ENCODE peak calls at places on chromosomes 4 and X, in six cellular contexts. H is IMR-90; U is upper lobe of right lung; K is prostate gland; R is transverse colon; C is CD8-positive, alpha-beta memory T cell. T is an unnamed sample. For H3K4me1, the result is how much of the 10 kb centered on the place peaks cover.

GRCh38 chr4:74742191-74742590 is 52.1 kb downstream of the BTC start:
- DNase-seq in R (no peak), U (no peak), K (no peak), C (no peak), H (no peak), T (no peak)

GRCh38 chr4:3416270-3416669 is 25.5 kb upstream of the HGFAC start:
- DNase-seq in H (no peak), R (no peak), C (no peak), K (no peak), U (peak), T (no peak)

GRCh38 chr4:184599492-184600135 is 49.6 kb downstream of the CASP3 start:
- DNase-seq in K (no peak), R (no peak), C (no peak), U (no peak), H (peak), T (no peak)

GRCh38 chr4:42078184-42078801 is 74.2 kb downstream of the BEND4 start:
- DNase-seq in H (no peak), R (no peak), K (no peak), U (no peak), C (no peak), T (no peak)

GRCh38 chrX:48504261-48504660 is 4.5 kb upstream of the PORCN start:
- DNase-seq in R (no peak), K (no peak), H (no peak), C (no peak), U (no peak), T (no peak)

GRCh38 chr4:36255575-36255974 is 11.3 kb upstream of the ARAP2 start:
- DNase-seq in U (no peak), K (no peak), H (no peak), R (peak), C (peak), T (no peak)

GRCh38 chrX:154805696-154806091 is 409 bp upstream of the MPP1 start:
- DNase-seq in H (peak), R (no peak), U (no peak), C (no peak), K (no peak), T (no peak)

GRCh38 chrX:16552546-16552945 is 97.4 kb upstream of the S100G start:
- DNase-seq in U (no peak), C (no peak), H (peak), K (no peak), R (no peak), T (no peak)

GRCh38 chrX:150757371-150757770 is 64.2 kb downstream of the MTMR1 start:
- DNase-seq in C (no peak), R (no peak), K (no peak), U (no peak), H (no peak), T (no peak)

GRCh38 chr4:2273657-2274319 is 11.9 kb upstream of the MXD4 start:
- DNase-seq in H (no peak), K (no peak), R (no peak), U (no peak), C (no peak), T (no peak)

GRCh38 chr4:2272026-2272827 is 10.3 kb upstream of the MXD4 start:
- DNase-seq in C (no peak), K (no peak), R (no peak), H (no peak), U (no peak), T (no peak)

GRCh38 chr4:2274320-2275043 is 12.6 kb upstream of the MXD4 start:
- DNase-seq in R (no peak), K (no peak), H (no peak), C (no peak), U (no peak), T (no peak)

GRCh38 chr4:2272828-2273120 is 10.9 kb upstream of the MXD4 start:
- DNase-seq in R (no peak), K (no peak), H (no peak), U (no peak), C (no peak), T (no peak)

DNA sequence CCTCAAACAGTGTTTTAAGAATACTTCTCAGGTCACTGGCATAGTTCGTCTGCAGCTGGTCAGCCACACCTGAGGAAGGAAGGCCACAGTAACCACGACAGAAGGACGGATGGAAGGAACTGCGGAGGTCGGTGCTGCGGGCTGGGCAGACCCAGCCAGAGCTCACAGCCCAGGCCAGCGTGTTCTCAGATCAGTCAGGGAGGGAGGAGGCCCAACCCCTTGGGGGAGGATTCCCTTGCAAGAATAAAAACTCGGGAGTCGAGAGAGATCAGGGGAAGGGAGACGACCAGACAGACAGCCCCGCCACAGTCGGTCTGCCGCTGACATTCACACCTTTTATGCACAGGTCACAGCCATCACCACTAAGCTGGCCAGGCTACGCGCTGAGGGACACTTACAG is 11.3 kb upstream of the MXD4 start:
- DNase-seq in C (no peak), K (no peak), U (no peak), R (no peak), H (no peak), T (no peak)
- H3K4me3 ChIP-seq in C (no peak), K (no peak), U (no peak), R (no peak), H (no peak), T (no peak)

DNA sequence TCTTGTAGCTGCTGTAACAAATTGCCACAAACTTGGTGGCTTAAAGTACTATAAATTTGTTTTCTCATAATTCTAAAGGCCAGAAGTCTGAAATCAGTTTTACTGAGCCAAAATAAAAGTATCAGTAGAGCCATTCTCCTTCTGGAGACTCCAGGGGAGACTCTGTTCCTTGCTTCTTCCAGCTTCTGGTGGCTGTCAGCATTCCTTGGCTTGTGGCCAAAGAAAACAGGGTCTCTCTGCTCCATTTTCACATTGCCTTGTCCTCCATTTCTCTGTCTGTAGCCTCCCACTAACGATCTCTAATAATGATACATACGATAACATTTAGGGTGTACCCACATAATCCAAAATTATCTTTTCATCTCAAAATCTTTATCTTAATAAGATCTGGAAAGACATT is 200.4 kb downstream of the MAB21L2 start:
- DNase-seq in R (no peak), C (no peak), U (no peak), K (no peak), H (peak), T (peak)
- H3K27ac ChIP-seq in R (no peak), C (no peak), U (no peak), K (no peak), H (no peak), T (peak)

GRCh38 chrX:18951032-18951431 is 32.9 kb downstream of the PHKA2 start:
- DNase-seq in K (no peak), U (no peak), R (no peak), H (no peak), C (no peak), T (no peak)

GRCh38 chrX:18945488-18945887 is 38.4 kb downstream of the PHKA2 start:
- DNase-seq in C (no peak), U (no peak), K (no peak), R (no peak), H (no peak), T (no peak)

GRCh38 chrX:18944482-18944881 is 39.4 kb downstream of the PHKA2 start:
- DNase-seq in K (no peak), R (no peak), U (no peak), C (no peak), H (no peak), T (no peak)

GRCh38 chrX:18946157-18946556 is 37.8 kb downstream of the PHKA2 start:
- DNase-seq in C (no peak), H (peak), R (no peak), U (no peak), K (no peak), T (no peak)

GRCh38 chrX:18949902-18950301 is 34.0 kb downstream of the PHKA2 start:
- DNase-seq in K (no peak), R (no peak), H (no peak), C (no peak), U (no peak), T (no peak)
- H3K4me1 ChIP-seq in K (under half), R (under half), H (under half), C (under half), U (under half), T (under half)

GRCh38 chr4:181478675-181479074 is 764.5 kb upstream of the TENM3 start:
- DNase-seq in R (no peak), K (no peak), H (no peak), C (no peak), U (no peak), T (no peak)

GRCh38 chr4:181479145-181479544 is 764.1 kb upstream of the TENM3 start:
- DNase-seq in H (no peak), C (no peak), R (no peak), U (no peak), K (no peak), T (no peak)

DNA sequence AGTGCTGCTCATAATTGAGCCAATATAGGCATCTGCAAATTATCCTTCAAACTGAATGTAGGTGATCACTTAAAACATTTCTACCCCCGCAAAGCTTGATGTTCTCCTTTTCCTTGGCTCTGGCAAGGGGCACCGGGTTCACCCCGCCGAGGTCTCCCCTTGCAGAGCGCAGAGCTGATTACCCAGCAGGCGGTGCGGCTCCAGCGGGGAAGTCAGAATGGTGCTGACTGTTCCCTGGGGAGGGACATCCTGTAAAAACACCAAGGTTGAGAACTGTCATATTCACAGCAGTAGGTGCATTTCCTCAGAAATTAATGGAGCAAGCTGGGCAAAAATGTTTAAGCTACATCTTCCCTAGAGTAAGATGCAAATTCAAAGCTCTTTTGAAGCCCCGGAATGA is 767.4 kb upstream of the TENM3 start:
- DNase-seq in U (no peak), R (no peak), H (no peak), K (no peak), C (no peak), T (no peak)
- H3K4me3 ChIP-seq in U (no peak), R (no peak), H (peak), K (no peak), C (no peak), T (no peak)

GRCh38 chr4:67522851-67523671 is 22.2 kb downstream of the CENPC start:
- DNase-seq in R (no peak), U (no peak), H (peak), K (no peak), C (no peak), T (no peak)
- H3K27ac ChIP-seq in R (no peak), U (no peak), H (no peak), K (no peak), C (peak), T (no peak)

GRCh38 chr4:8198906-8199593 is at the start of gene SH3TC1:
- DNase-seq in H (peak), U (peak), C (peak), R (peak), K (peak), T (peak)
- H3K4me1 ChIP-seq in H (under half), U (under half), C (under half), R (under half), K (under half), T (under half)

GRCh38 chrX:24672701-24673190 is 21.0 kb upstream of the POLA1 start:
- DNase-seq in H (no peak), U (no peak), K (no peak), C (no peak), R (no peak), T (peak)
- H3K4me3 ChIP-seq in H (no peak), U (no peak), K (no peak), C (no peak), R (no peak), T (no peak)

DNA sequence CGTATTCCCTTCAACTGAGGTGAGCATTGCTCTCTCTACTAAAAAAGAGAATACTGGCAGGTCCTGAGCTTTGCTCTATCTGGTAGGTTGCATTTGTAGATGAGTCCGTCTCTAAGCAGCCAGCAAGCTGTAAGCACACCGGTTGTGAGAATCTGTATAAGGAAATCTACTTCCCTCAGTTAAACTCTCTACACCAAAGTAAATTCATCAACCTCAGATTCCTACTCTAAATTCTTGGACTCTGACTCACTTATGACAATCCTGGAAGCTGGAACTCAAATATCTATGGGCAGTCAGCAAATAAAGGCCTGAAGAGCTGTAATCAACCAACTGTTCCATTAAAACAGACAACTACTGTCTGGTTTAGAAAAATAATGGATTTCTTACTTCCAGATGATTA is 37.9 kb downstream of the FAT1 start:
- DNase-seq in K (no peak), C (no peak), H (peak), U (no peak), R (no peak), T (peak)
- H3K27ac ChIP-seq in K (no peak), C (no peak), H (peak), U (no peak), R (peak), T (peak)